ENCODE peak calls at places on chromosomes 2 and 18, in five cellular contexts. J is NCI-H524; M is mesothelial cell of epicardium; V is activated naive CD4-positive, alpha-beta T cell; Z is lower lobe of right lung. E is an unnamed sample.

GRCh38 chr18:53416985-53417384 is 807.5 kb downstream of the MBD2 start:
- DNase-seq in J (no peak), M (no peak), V (no peak), Z (no peak), E (no peak)

GRCh38 chr2:167289651-167290410 is 401.6 kb downstream of the XIRP2 start:
- DNase-seq in J (no peak), M (no peak), V (no peak), Z (no peak), E (no peak)

GRCh38 chr18:79553154-79553553 is 126.4 kb upstream of the CTDP1 start:
- DNase-seq in J (no peak), M (no peak), V (no peak), Z (no peak), E (peak; percentile 25)

GRCh38 chr2:201735486-201735885 is 37.0 kb upstream of the MPP4 start:
- DNase-seq in J (no peak), M (no peak), V (no peak), Z (no peak), E (no peak)

GRCh38 chr2:137969418-137969765 is 5.1 kb downstream of the HNMT start:
- DNase-seq in J (peak; percentile 4), M (no peak), V (no peak), Z (no peak), E (no peak)

GRCh38 chr18:62928316-62928715 is 213.0 kb downstream of the PHLPP1 start:
- DNase-seq in J (no peak), M (no peak), V (no peak), Z (no peak), E (no peak)

GRCh38 chr2:85799215-85799956 is 45.6 kb downstream of the ATOH8 start:
- DNase-seq in J (no peak), M (no peak), V (no peak), Z (no peak), E (no peak)

GRCh38 chr18:11251229-11251890 is 102.0 kb upstream of the PIEZO2 start:
- DNase-seq in J (no peak), M (no peak), V (no peak), Z (no peak), E (no peak)

GRCh38 chr2:64950226-64951160 is 38.7 kb upstream of the SLC1A4 start:
- DNase-seq in J (no peak), M (no peak), V (no peak), Z (no peak), E (no peak)

GRCh38 chr2:197205590-197206215 is 104.9 kb downstream of the ANKRD44 start:
- DNase-seq in J (no peak), M (no peak), V (no peak), Z (no peak), E (no peak)

GRCh38 chr2:10080536-10081304 is 509 bp upstream of the CYS1 start:
- DNase-seq in J (no peak), M (no peak), V (no peak), Z (no peak), E (no peak)

GRCh38 chr2:213238753-213239591 is 45.3 kb upstream of the SPAG16 start:
- DNase-seq in J (no peak), M (no peak), V (no peak), Z (no peak), E (no peak)

GRCh38 chr18:56148373-56148772 is 490.0 kb downstream of the TXNL1 start:
- DNase-seq in J (no peak), M (no peak), V (no peak), Z (no peak), E (no peak)

GRCh38 chr2:124699001-124699565 is 674.0 kb downstream of the CNTNAP5 start:
- DNase-seq in J (no peak), M (no peak), V (no peak), Z (no peak), E (no peak)

GRCh38 chr18:26473721-26474120 is 74.6 kb downstream of the KCTD1 start:
- DNase-seq in J (no peak), M (no peak), V (no peak), Z (no peak), E (no peak)

GRCh38 chr2:47767880-47768609 is 14.9 kb upstream of the MSH6 start:
- DNase-seq in J (peak; percentile 19), M (peak; percentile 61), V (peak; percentile 58), Z (peak; percentile 82), E (peak; percentile 67)

GRCh38 chr18:7601249-7601620 is 34.1 kb downstream of the PTPRM start:
- DNase-seq in J (no peak), M (no peak), V (no peak), Z (no peak), E (no peak)

GRCh38 chr18:24934231-24934932 is 417.6 kb downstream of the ZNF521 start:
- DNase-seq in J (no peak), M (no peak), V (no peak), Z (no peak), E (no peak)

GRCh38 chr2:241132549-241133435 is 16.5 kb downstream of the PASK start:
- DNase-seq in J (no peak), M (no peak), V (no peak), Z (no peak), E (no peak)

GRCh38 chr2:80070587-80070986 is 234.0 kb downstream of the LRRTM1 start:
- DNase-seq in J (no peak), M (no peak), V (no peak), Z (no peak), E (no peak)

GRCh38 chr2:226800941-226801784 is 1.5 kb upstream of the IRS1 start:
- DNase-seq in J (peak; percentile 85), M (peak; percentile 77), V (peak; percentile 42), Z (peak; percentile 84), E (peak; percentile 89)

GRCh38 chr2:109324859-109325258 is 195.9 kb downstream of the SH3RF3 start:
- DNase-seq in J (no peak), M (no peak), V (no peak), Z (no peak), E (no peak)

GRCh38 chr2:55482186-55482945 is 37.2 kb upstream of the CFAP36 start:
- DNase-seq in J (peak; percentile 93), M (no peak), V (no peak), Z (no peak), E (no peak)

GRCh38 chr18:68833756-68834155 is 35.9 kb downstream of the CCDC102B start:
- DNase-seq in J (no peak), M (no peak), V (no peak), Z (no peak), E (no peak)

GRCh38 chr2:113376248-113376934 is 61.1 kb upstream of the ZNG1B start:
- DNase-seq in J (no peak), M (no peak), V (no peak), Z (no peak), E (no peak)

GRCh38 chr2:225379861-225380260 is 19.6 kb upstream of the NYAP2 start:
- DNase-seq in J (no peak), M (no peak), V (no peak), Z (no peak), E (no peak)

GRCh38 chr2:50438293-50438692 is 593.6 kb downstream of the NRXN1 start:
- DNase-seq in J (no peak), M (no peak), V (no peak), Z (no peak), E (no peak)

GRCh38 chr2:206274434-206275273 is at the start of gene ZDBF2:
- DNase-seq in J (peak; percentile 14), M (peak; percentile 54), V (no peak), Z (peak; percentile 64), E (peak; percentile 87)

GRCh38 chr18:70280007-70280925 is 8.6 kb upstream of the SOCS6 start:
- DNase-seq in J (no peak), M (no peak), V (no peak), Z (no peak), E (no peak)

GRCh38 chr18:63043516-63043915 is 276.1 kb downstream of the BCL2 start:
- DNase-seq in J (no peak), M (no peak), V (no peak), Z (no peak), E (no peak)

GRCh38 chr2:238996331-238997136 is 148.6 kb downstream of the TWIST2 start:
- DNase-seq in J (no peak), M (no peak), V (no peak), Z (no peak), E (no peak)

GRCh38 chr2:234996467-234997270 is 44.9 kb downstream of the SH3BP4 start:
- DNase-seq in J (no peak), M (no peak), V (no peak), Z (no peak), E (no peak)

GRCh38 chr2:96914332-96914731 is 44.5 kb upstream of the SEMA4C start:
- DNase-seq in J (no peak), M (no peak), V (no peak), Z (no peak), E (no peak)

GRCh38 chr2:101991731-101992145 is at the start of gene IL1R2:
- DNase-seq in J (no peak), M (no peak), V (no peak), Z (peak; percentile 82), E (peak; percentile 80)

GRCh38 chr2:140851258-140851657 is 1279.6 kb downstream of the LRP1B start:
- DNase-seq in J (no peak), M (no peak), V (no peak), Z (no peak), E (no peak)

GRCh38 chr2:170235860-170236638 is 58.1 kb downstream of the MYO3B start:
- DNase-seq in J (peak; percentile 54), M (no peak), V (no peak), Z (no peak), E (no peak)

GRCh38 chr2:21664083-21664482 is 540.3 kb downstream of the TDRD15 start:
- DNase-seq in J (no peak), M (no peak), V (no peak), Z (no peak), E (no peak)